ENCODE peak calls at places on chromosomes 7 and 10, in four cellular contexts. X is T1000; H is neural crest cell; P is CD4-positive, CD25-positive, alpha-beta regulatory T cell. N is an unnamed sample.

GRCh38 chr10:77592946-77593636 is 44.5 kb downstream of the KCNMA1 start:
- DNase-seq in X (peak; percentile 54), H (no peak), P (no peak), N (no peak)

GRCh38 chr7:73769481-73770001 is 529 bp downstream of the CLDN3 start:
- DNase-seq in X (no peak), H (no peak), P (no peak), N (no peak)

GRCh38 chr10:85612378-85612775 is 754.2 kb downstream of the GRID1 start:
- DNase-seq in X (no peak), H (no peak), P (no peak), N (no peak)

GRCh38 chr7:43534110-43534509 is 48.8 kb upstream of the STK17A start:
- DNase-seq in X (no peak), H (no peak), P (no peak), N (no peak)

GRCh38 chr10:4541292-4541691 is 284.7 kb upstream of the AKR1E2 start:
- DNase-seq in X (peak; percentile 43), H (no peak), P (no peak), N (no peak)

GRCh38 chr7:118573065-118573464 is 348.6 kb downstream of the ANKRD7 start:
- DNase-seq in X (no peak), H (no peak), P (no peak), N (peak; percentile 69)

GRCh38 chr7:143351060-143351459 is 11.5 kb downstream of the FAM131B start:
- DNase-seq in X (no peak), H (no peak), P (no peak), N (no peak)

GRCh38 chr7:89123871-89124270 is 328.3 kb upstream of the TEX47 start:
- DNase-seq in X (no peak), H (no peak), P (no peak), N (no peak)

GRCh38 chr10:70537398-70538194 is 59.0 kb downstream of the PALD1 start:
- DNase-seq in X (no peak), H (peak; percentile 24), P (no peak), N (no peak)

GRCh38 chr10:84204122-84204521 is 9.8 kb downstream of the CDHR1 start:
- DNase-seq in X (no peak), H (no peak), P (no peak), N (no peak)

GRCh38 chr7:7641129-7641663 is 644 bp downstream of the UMAD1 start:
- DNase-seq in X (peak; percentile 35), H (peak; percentile 4), P (no peak), N (no peak)

GRCh38 chr7:134948736-134949135 is 37.6 kb upstream of the AGBL3 start:
- DNase-seq in X (no peak), H (no peak), P (no peak), N (no peak)

GRCh38 chr10:71260622-71261325 is 48.4 kb downstream of the UNC5B start:
- DNase-seq in X (no peak), H (no peak), P (no peak), N (peak; percentile 78)

GRCh38 chr10:130777507-130778165 is 533.9 kb downstream of the TCERG1L start:
- DNase-seq in X (no peak), H (no peak), P (no peak), N (no peak)

GRCh38 chr7:121274467-121274866 is 54.3 kb upstream of the WNT16 start:
- DNase-seq in X (no peak), H (no peak), P (no peak), N (no peak)

GRCh38 chr7:149414745-149415390 is 46.0 kb downstream of the ZNF777 start:
- DNase-seq in X (no peak), H (peak; percentile 59), P (peak; percentile 18), N (peak; percentile 57)